ENCODE peak calls at places on chromosomes 12 and 14, in four cellular contexts. B, U, M and F are unnamed samples.

GRCh38 chr12:75641031-75641780 is 129.8 kb upstream of the KRR1 start:
- DNase-seq in M (no peak), U (no peak), B (peak), F (no peak)

GRCh38 chr12:6925543-6926279 is 2.0 kb upstream of the ATN1 start:
- DNase-seq in M (no peak), B (no peak), U (no peak), F (no peak)

GRCh38 chr12:15131462-15131861 is 89.8 kb downstream of the RERG start:
- DNase-seq in B (no peak), U (no peak), M (no peak), F (no peak)

GRCh38 chr12:16473610-16474326 is 126.3 kb downstream of the MGST1 start:
- DNase-seq in M (no peak), U (no peak), B (no peak), F (no peak)

GRCh38 chr12:42779186-42779859 is 189.8 kb upstream of the PRICKLE1 start:
- DNase-seq in M (no peak), B (no peak), U (no peak), F (no peak)

GRCh38 chr12:44930972-44931600 is 55.0 kb upstream of the NELL2 start:
- DNase-seq in B (no peak), M (no peak), U (peak), F (peak)

GRCh38 chr14:104970231-104971068 is 7.7 kb downstream of the AHNAK2 start:
- DNase-seq in U (no peak), B (no peak), M (no peak), F (no peak)

GRCh38 chr12:3359478-3359877 is 131.5 kb upstream of the PRMT8 start:
- DNase-seq in M (no peak), B (no peak), U (no peak), F (no peak)

GRCh38 chr12:80745851-80746250 is 29.1 kb downstream of the MYF5 start:
- DNase-seq in B (no peak), U (no peak), M (no peak), F (no peak)

GRCh38 chr12:12779529-12779928 is 5.9 kb upstream of the APOLD1 start:
- DNase-seq in M (no peak), B (no peak), U (peak), F (no peak)

GRCh38 chr14:39006721-39007410 is 96.2 kb downstream of the SEC23A start:
- DNase-seq in M (no peak), U (no peak), B (no peak), F (no peak)

GRCh38 chr14:68664225-68664681 is 128.6 kb downstream of the ZFP36L1 start:
- DNase-seq in M (no peak), B (peak), U (no peak), F (no peak)

GRCh38 chr12:14936224-14936861 is 2.0 kb downstream of the ERP27 start:
- DNase-seq in M (no peak), U (no peak), B (no peak), F (peak)

GRCh38 chr12:98894412-98895085 is 249.5 kb downstream of the APAF1 start:
- DNase-seq in B (no peak), U (no peak), M (no peak), F (peak)

GRCh38 chr12:49800421-49801140 is 27.6 kb downstream of the NCKAP5L start:
- DNase-seq in M (no peak), U (peak), B (no peak), F (no peak)

GRCh38 chr14:53450871-53451270 is 297.7 kb upstream of the DDHD1 start:
- DNase-seq in B (no peak), U (peak), M (no peak), F (no peak)

GRCh38 chr14:73526036-73526984 is 10.6 kb upstream of the ACOT1 start:
- DNase-seq in U (peak), M (no peak), B (no peak), F (no peak)

GRCh38 chr14:70697681-70698080 is 56.0 kb downstream of the TTC9 start:
- DNase-seq in M (no peak), B (no peak), U (no peak), F (no peak)

GRCh38 chr12:10291030-10291429 is 16.6 kb upstream of the KLRD1 start:
- DNase-seq in M (no peak), B (no peak), U (no peak), F (no peak)

GRCh38 chr14:95886366-95886765 is 9.7 kb downstream of the TUNAR start:
- DNase-seq in U (no peak), B (no peak), M (no peak), F (no peak)

GRCh38 chr12:109710747-109711595 is 2.7 kb upstream of the FAM222A start:
- DNase-seq in M (no peak), B (no peak), U (peak), F (no peak)

GRCh38 chr14:104687601-104688504 is 1.6 kb upstream of the INF2 start:
- DNase-seq in M (no peak), B (no peak), U (peak), F (no peak)

GRCh38 chr12:4562034-4562657 is at the start of gene DYRK4:
- DNase-seq in B (no peak), U (peak), M (peak), F (peak)

GRCh38 chr12:4555804-4556203 is 6.2 kb upstream of the DYRK4 start:
- DNase-seq in M (no peak), B (no peak), U (no peak), F (no peak)

GRCh38 chr12:4553943-4554342 is 8.1 kb upstream of the DYRK4 start:
- DNase-seq in U (no peak), B (no peak), M (no peak), F (no peak)

GRCh38 chr12:4556730-4557519 is 5.1 kb upstream of the DYRK4 start:
- DNase-seq in U (no peak), M (no peak), B (no peak), F (no peak)
- TF ChIP-seq SP1 in U (no peak), M (no peak), B (no peak), F (no peak)

DNA sequence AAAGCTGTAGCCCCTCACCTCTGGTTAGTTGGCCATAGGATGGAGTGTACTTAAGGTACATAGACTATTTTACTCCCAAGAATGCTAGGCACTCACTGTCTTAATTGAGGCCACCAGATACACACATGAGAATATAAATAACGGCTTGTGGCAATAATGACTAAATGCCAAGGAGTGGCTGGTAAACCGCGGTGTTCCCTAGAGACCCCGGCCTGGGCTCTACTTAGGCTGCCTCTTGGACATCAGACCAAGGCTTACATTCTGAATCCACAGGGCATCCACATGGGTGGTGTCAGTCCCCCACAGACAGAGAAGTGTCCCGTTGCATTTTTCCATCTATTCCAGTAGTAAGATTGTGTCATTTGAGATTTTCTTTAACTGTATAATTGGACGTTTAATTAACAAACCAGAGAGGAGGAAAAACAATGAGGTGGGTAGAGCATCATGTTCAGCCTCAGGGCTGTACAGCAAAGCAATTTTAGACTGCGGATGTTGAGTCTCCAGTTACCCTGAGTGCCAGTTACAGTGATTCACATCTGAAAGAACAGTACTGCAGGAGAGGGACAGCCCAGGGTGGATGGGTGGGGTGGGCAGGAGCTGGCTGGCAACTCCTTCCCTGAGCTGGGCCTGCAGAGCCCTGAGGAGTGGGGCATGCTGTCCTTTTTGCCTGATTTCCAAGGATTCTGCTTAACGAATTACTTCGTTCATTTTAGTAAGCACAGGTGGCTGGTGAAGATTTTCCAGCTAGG is 20.5 kb downstream of the CKB start:
- DNase-seq in U (no peak), M (no peak), B (no peak), F (no peak)
- TF ChIP-seq SUZ12 in U (no peak), M (no peak), B (no peak), F (no peak)

DNA sequence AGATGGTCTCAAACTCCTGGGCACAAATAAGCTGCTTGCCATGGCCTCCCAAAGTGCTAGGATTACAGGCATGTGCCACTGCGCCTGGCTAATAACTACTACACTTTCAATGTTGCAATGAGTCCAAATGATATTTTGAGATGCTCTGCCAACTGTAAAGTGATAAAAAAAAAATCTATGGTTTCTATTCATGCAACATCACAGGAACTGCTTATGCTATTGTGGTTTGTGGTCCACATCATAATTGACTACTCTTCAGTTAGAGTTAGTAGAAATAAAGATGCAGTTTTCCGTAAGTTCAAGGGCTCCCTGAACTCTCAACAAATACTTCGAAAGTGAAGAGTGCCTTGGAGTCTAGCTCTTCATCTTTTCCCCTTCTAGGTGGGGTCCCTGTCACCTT is 239.4 kb downstream of the C12orf75 start:
- DNase-seq in M (no peak), U (no peak), B (no peak), F (no peak)
- TF ChIP-seq SP1 in M (no peak), U (no peak), B (no peak), F (no peak)

GRCh38 chr12:131987552-131987951 is 37.8 kb downstream of the EP400 start:
- DNase-seq in U (no peak), B (no peak), M (no peak), F (no peak)
- TF ChIP-seq SUZ12 in U (no peak), B (no peak), M (no peak), F (no peak)

GRCh38 chr12:90816353-90817089 is 138.5 kb downstream of the CCER1 start:
- DNase-seq in U (no peak), B (no peak), M (no peak), F (no peak)
- TF ChIP-seq SP1 in U (no peak), B (no peak), M (no peak), F (no peak)

GRCh38 chr12:95100264-95101190 is 27.1 kb upstream of the NR2C1 start:
- DNase-seq in U (no peak), B (no peak), M (no peak), F (no peak)

GRCh38 chr12:95107362-95107761 is 33.9 kb upstream of the NR2C1 start:
- DNase-seq in M (no peak), U (no peak), B (no peak), F (no peak)

GRCh38 chr12:95104919-95105452 is 31.6 kb upstream of the NR2C1 start:
- DNase-seq in B (no peak), M (no peak), U (no peak), F (no peak)

GRCh38 chr12:95099270-95099790 is 25.9 kb upstream of the NR2C1 start:
- DNase-seq in B (no peak), U (no peak), M (no peak), F (no peak)

DNA sequence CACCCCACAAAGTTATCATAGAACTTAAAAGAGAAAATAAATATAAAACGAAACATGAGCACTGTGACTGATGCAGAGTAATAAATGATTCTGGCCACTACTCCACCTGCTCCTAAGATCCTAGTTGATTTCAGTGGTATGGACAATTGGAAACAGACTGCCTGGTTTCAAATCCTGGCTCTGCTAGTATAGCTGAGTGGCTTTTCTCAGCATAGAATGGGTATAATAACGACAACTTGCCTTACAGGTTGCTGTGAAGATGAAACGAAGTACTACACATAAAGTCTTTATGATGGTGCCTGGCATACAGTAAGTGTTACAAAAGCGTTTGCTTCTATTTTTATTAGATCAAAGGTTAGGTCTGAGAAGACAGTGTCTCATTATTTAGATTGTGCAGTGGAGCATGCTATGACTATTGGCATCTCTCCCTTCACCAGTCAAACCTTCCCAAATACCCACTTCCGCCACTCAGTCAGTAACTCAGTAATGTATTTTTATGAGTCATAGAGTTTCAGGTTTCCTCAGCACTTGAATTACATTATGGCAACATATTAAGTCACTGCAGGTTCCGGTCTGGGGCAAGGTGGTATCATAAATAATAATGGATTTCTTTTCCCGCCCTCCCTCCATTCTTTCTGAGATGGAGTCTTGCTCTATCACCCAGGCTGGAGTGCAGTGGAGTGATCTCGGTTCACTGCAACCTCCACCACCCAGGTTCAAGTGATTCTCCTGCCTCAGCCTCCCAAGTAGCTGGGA is 29.7 kb upstream of the NR2C1 start:
- DNase-seq in U (peak), M (no peak), B (peak), F (peak)
- TF ChIP-seq SUZ12 in U (no peak), M (no peak), B (no peak), F (no peak)